ENCODE peak calls at places on chromosomes 11 and 22, in nine cellular contexts. One of them, this sample, is unnamed.

GRCh38 chr22:46747646-46748045 is 9.6 kb upstream of the CERK start:
- DNase-seq in Peyer's patch: no peak
- DNase-seq in heart left ventricle: no peak
- DNase-seq in adrenal gland: no peak
- DNase-seq in uterus: no peak
- DNase-seq in K562: no peak
- DNase-seq in body of pancreas: no peak
- DNase-seq in ovary: no peak
- DNase-seq in prostate gland: no peak
- DNase-seq in this sample: no peak

GRCh38 chr11:35066029-35066428 is 72.9 kb upstream of the CD44 start:
- DNase-seq in Peyer's patch: no peak
- DNase-seq in heart left ventricle: no peak
- DNase-seq in adrenal gland: no peak
- DNase-seq in uterus: no peak
- DNase-seq in K562: no peak
- DNase-seq in body of pancreas: no peak
- DNase-seq in ovary: no peak
- DNase-seq in prostate gland: no peak
- DNase-seq in this sample: peak; percentile 26

GRCh38 chr11:12330491-12331231 is 46.7 kb upstream of the PARVA start:
- DNase-seq in Peyer's patch: no peak
- DNase-seq in heart left ventricle: no peak
- DNase-seq in adrenal gland: no peak
- DNase-seq in uterus: no peak
- DNase-seq in K562: no peak
- DNase-seq in body of pancreas: peak; percentile 19
- DNase-seq in ovary: peak; percentile 23
- DNase-seq in prostate gland: no peak
- DNase-seq in this sample: no peak

GRCh38 chr22:20646377-20646776 is 127.5 kb upstream of the SERPIND1 start:
- DNase-seq in Peyer's patch: no peak
- DNase-seq in heart left ventricle: no peak
- DNase-seq in adrenal gland: no peak
- DNase-seq in uterus: no peak
- DNase-seq in K562: no peak
- DNase-seq in body of pancreas: no peak
- DNase-seq in ovary: no peak
- DNase-seq in prostate gland: no peak
- DNase-seq in this sample: no peak

GRCh38 chr11:112513936-112514716 is 253.5 kb upstream of the PLET1 start:
- DNase-seq in Peyer's patch: no peak
- DNase-seq in heart left ventricle: no peak
- DNase-seq in adrenal gland: no peak
- DNase-seq in uterus: no peak
- DNase-seq in K562: no peak
- DNase-seq in body of pancreas: no peak
- DNase-seq in ovary: no peak
- DNase-seq in prostate gland: no peak
- DNase-seq in this sample: no peak

GRCh38 chr22:47633111-47633510 is 870.7 kb downstream of the TBC1D22A start:
- DNase-seq in Peyer's patch: no peak
- DNase-seq in heart left ventricle: no peak
- DNase-seq in adrenal gland: no peak
- DNase-seq in uterus: no peak
- DNase-seq in K562: no peak
- DNase-seq in body of pancreas: no peak
- DNase-seq in ovary: no peak
- DNase-seq in prostate gland: no peak
- DNase-seq in this sample: no peak

GRCh38 chr22:20319041-20319744 is 667 bp downstream of the DGCR6L start:
- DNase-seq in Peyer's patch: peak; percentile 45
- DNase-seq in heart left ventricle: no peak
- DNase-seq in adrenal gland: no peak
- DNase-seq in uterus: peak; percentile 13
- DNase-seq in K562: peak; percentile 71
- DNase-seq in body of pancreas: no peak
- DNase-seq in ovary: no peak
- DNase-seq in prostate gland: peak; percentile 4
- DNase-seq in this sample: peak; percentile 45

GRCh38 chr11:12540075-12540685 is 134.0 kb upstream of the TEAD1 start:
- DNase-seq in Peyer's patch: no peak
- DNase-seq in heart left ventricle: no peak
- DNase-seq in adrenal gland: no peak
- DNase-seq in uterus: no peak
- DNase-seq in K562: no peak
- DNase-seq in body of pancreas: no peak
- DNase-seq in ovary: no peak
- DNase-seq in prostate gland: no peak
- DNase-seq in this sample: no peak

GRCh38 chr11:64006468-64006867 is 20.2 kb downstream of the OTUB1 start:
- DNase-seq in Peyer's patch: no peak
- DNase-seq in heart left ventricle: no peak
- DNase-seq in adrenal gland: no peak
- DNase-seq in uterus: no peak
- DNase-seq in K562: no peak
- DNase-seq in body of pancreas: no peak
- DNase-seq in ovary: no peak
- DNase-seq in prostate gland: no peak
- DNase-seq in this sample: no peak

GRCh38 chr11:64008283-64008931 is 22.2 kb downstream of the OTUB1 start:
- DNase-seq in Peyer's patch: no peak
- DNase-seq in heart left ventricle: no peak
- DNase-seq in adrenal gland: no peak
- DNase-seq in uterus: no peak
- DNase-seq in K562: no peak
- DNase-seq in body of pancreas: no peak
- DNase-seq in ovary: no peak
- DNase-seq in prostate gland: no peak
- DNase-seq in this sample: no peak

GRCh38 chr11:64007160-64007628 is 21.0 kb downstream of the OTUB1 start:
- DNase-seq in Peyer's patch: no peak
- DNase-seq in heart left ventricle: peak; percentile 52
- DNase-seq in adrenal gland: no peak
- DNase-seq in uterus: peak; percentile 36
- DNase-seq in K562: no peak
- DNase-seq in body of pancreas: no peak
- DNase-seq in ovary: no peak
- DNase-seq in prostate gland: no peak
- DNase-seq in this sample: no peak

GRCh38 chr11:64009234-64009633 is 23.0 kb downstream of the OTUB1 start:
- DNase-seq in Peyer's patch: no peak
- DNase-seq in heart left ventricle: no peak
- DNase-seq in adrenal gland: no peak
- DNase-seq in uterus: no peak
- DNase-seq in K562: no peak
- DNase-seq in body of pancreas: no peak
- DNase-seq in ovary: no peak
- DNase-seq in prostate gland: no peak
- DNase-seq in this sample: no peak

DNA sequence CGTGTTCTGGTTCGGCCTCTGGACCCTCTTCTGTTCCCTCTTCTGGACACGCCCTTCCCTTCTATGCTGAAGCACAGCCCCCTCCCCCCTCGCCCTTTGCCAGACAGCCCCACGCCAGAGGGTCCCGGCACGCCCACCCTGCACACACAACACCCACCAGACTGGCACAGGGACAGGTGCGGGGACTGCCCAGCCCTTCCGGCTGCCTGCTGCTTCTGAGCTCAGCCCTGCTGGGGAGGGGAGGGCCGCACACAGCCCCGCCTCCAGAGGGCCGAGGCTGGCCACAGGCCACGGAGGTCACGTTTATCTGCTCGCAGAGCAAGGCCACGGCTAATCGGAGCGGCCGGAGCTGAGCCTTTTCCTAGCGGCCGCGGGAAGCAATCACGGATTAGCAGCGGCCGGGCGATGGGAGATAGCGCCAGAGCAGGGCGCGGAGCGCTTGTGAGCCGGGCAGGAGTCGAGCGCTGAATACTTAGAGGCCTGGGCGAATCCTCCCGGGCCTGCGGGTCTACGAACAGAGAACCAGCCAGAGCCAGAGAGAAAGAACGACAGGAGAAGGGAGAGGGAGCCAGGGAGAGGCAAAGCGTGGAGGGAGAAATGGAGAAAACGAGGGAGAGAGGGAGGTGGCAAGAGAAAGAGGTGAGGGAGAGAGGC is 21.5 kb downstream of the OTUB1 start:
- DNase-seq in Peyer's patch: peak; percentile 75
- DNase-seq in heart left ventricle: peak; percentile 92
- DNase-seq in adrenal gland: peak; percentile 85
- DNase-seq in uterus: peak; percentile 79
- DNase-seq in K562: peak; percentile 94
- DNase-seq in body of pancreas: peak; percentile 89
- DNase-seq in ovary: peak; percentile 89
- DNase-seq in prostate gland: no peak
- DNase-seq in this sample: no peak
- H3K4me3 ChIP-seq in Peyer's patch: peak overlapping the region; percentile 52
- H3K4me3 ChIP-seq in heart left ventricle: peak overlapping the region; percentile 55
- H3K4me3 ChIP-seq in adrenal gland: no peak overlapping the region
- H3K4me3 ChIP-seq in uterus: peak overlapping the region; percentile 12
- H3K4me3 ChIP-seq in K562: no peak overlapping the region
- H3K4me3 ChIP-seq in body of pancreas: no peak overlapping the region
- H3K4me3 ChIP-seq in ovary: peak overlapping the region; percentile 37
- H3K4me3 ChIP-seq in prostate gland: peak overlapping the region; percentile 20
- H3K4me3 ChIP-seq in this sample: no peak overlapping the region

DNA sequence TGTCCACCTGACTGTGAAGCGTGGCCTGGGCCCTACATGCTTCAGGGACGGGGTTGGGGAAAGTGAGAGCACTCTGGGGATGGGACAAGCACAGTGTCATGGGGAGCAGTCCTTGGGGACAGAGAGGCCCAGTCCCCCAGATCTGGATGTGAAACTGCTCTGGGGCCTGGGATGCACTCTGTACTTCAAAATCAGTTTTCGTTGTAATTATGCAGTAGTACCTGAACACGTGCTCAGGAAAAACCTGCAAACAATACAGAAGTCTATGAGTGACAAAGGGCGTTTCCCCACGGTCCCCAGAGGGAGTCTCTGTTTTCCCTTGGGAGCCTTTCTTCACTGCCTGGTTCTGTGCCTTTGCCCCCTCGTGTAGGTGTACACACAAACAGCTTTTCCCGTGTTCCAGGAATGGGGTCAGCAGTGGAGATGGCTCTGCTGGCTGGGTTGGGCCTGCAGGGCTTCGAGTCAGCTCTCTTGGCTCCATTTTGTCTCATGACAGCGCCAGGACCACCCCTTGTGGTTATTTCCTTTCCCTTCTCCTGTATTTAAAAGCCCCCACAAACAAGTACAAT is 5.2 kb upstream of the TNFRSF13C start:
- DNase-seq in Peyer's patch: peak; percentile 66
- DNase-seq in heart left ventricle: no peak
- DNase-seq in adrenal gland: no peak
- DNase-seq in uterus: no peak
- DNase-seq in K562: no peak
- DNase-seq in body of pancreas: no peak
- DNase-seq in ovary: no peak
- DNase-seq in prostate gland: no peak
- DNase-seq in this sample: peak; percentile 60
- TF ChIP-seq POLR2A in Peyer's patch: no peak
- TF ChIP-seq POLR2A in heart left ventricle: no peak
- TF ChIP-seq POLR2A in adrenal gland: no peak
- TF ChIP-seq POLR2A in uterus: no peak
- TF ChIP-seq POLR2A in K562: no peak
- TF ChIP-seq POLR2A in body of pancreas: no peak
- TF ChIP-seq POLR2A in ovary: no peak
- TF ChIP-seq POLR2A in prostate gland: no peak
- TF ChIP-seq POLR2A in this sample: no peak

GRCh38 chr11:13972958-13973357 is 10.4 kb downstream of the SPON1 start:
- DNase-seq in Peyer's patch: no peak
- DNase-seq in heart left ventricle: no peak
- DNase-seq in adrenal gland: no peak
- DNase-seq in uterus: no peak
- DNase-seq in K562: no peak
- DNase-seq in body of pancreas: no peak
- DNase-seq in ovary: no peak
- DNase-seq in prostate gland: no peak
- DNase-seq in this sample: no peak

GRCh38 chr11:13965337-13965736 is 2.8 kb downstream of the SPON1 start:
- DNase-seq in Peyer's patch: peak; percentile 84
- DNase-seq in heart left ventricle: no peak
- DNase-seq in adrenal gland: no peak
- DNase-seq in uterus: no peak
- DNase-seq in K562: no peak
- DNase-seq in body of pancreas: no peak
- DNase-seq in ovary: no peak
- DNase-seq in prostate gland: no peak
- DNase-seq in this sample: no peak

GRCh38 chr11:13972033-13972910 is 9.7 kb downstream of the SPON1 start:
- DNase-seq in Peyer's patch: no peak
- DNase-seq in heart left ventricle: no peak
- DNase-seq in adrenal gland: no peak
- DNase-seq in uterus: peak; percentile 41
- DNase-seq in K562: no peak
- DNase-seq in body of pancreas: no peak
- DNase-seq in ovary: no peak
- DNase-seq in prostate gland: peak; percentile 41
- DNase-seq in this sample: no peak

GRCh38 chr11:13966486-13966885 is 4.0 kb downstream of the SPON1 start:
- DNase-seq in Peyer's patch: no peak
- DNase-seq in heart left ventricle: no peak
- DNase-seq in adrenal gland: no peak
- DNase-seq in uterus: no peak
- DNase-seq in K562: no peak
- DNase-seq in body of pancreas: no peak
- DNase-seq in ovary: no peak
- DNase-seq in prostate gland: no peak
- DNase-seq in this sample: no peak

DNA sequence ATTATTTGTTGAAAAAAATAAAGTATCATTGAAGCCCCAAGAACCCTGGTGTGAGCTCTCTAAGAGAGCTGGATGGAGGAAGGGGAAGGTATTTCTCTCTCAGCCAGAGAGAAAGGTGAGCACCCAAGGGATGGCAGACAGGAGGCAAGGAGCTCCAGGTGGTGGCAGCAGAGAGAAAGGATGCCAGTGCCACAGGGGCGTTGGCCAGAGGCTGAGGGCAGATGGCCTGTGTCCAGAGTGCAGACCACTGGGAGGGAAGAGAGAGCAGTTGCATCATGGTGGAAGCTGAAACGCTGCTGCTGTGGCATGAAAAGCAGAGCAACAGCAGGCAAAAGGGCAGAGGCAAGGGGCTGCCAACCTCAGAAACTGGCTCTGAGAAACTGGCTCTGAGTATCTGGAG is 8.5 kb downstream of the SPON1 start:
- DNase-seq in Peyer's patch: peak; percentile 76
- DNase-seq in heart left ventricle: peak; percentile 28
- DNase-seq in adrenal gland: no peak
- DNase-seq in uterus: no peak
- DNase-seq in K562: no peak
- DNase-seq in body of pancreas: peak; percentile 29
- DNase-seq in ovary: no peak
- DNase-seq in prostate gland: no peak
- DNase-seq in this sample: no peak
- TF ChIP-seq CTCF in Peyer's patch: peak; percentile 44
- TF ChIP-seq CTCF in heart left ventricle: peak; percentile 43
- TF ChIP-seq CTCF in adrenal gland: no peak
- TF ChIP-seq CTCF in uterus: no peak
- TF ChIP-seq CTCF in K562: no peak
- TF ChIP-seq CTCF in body of pancreas: no peak
- TF ChIP-seq CTCF in ovary: no peak
- TF ChIP-seq CTCF in prostate gland: peak; percentile 31
- TF ChIP-seq CTCF in this sample: peak; percentile 7

DNA sequence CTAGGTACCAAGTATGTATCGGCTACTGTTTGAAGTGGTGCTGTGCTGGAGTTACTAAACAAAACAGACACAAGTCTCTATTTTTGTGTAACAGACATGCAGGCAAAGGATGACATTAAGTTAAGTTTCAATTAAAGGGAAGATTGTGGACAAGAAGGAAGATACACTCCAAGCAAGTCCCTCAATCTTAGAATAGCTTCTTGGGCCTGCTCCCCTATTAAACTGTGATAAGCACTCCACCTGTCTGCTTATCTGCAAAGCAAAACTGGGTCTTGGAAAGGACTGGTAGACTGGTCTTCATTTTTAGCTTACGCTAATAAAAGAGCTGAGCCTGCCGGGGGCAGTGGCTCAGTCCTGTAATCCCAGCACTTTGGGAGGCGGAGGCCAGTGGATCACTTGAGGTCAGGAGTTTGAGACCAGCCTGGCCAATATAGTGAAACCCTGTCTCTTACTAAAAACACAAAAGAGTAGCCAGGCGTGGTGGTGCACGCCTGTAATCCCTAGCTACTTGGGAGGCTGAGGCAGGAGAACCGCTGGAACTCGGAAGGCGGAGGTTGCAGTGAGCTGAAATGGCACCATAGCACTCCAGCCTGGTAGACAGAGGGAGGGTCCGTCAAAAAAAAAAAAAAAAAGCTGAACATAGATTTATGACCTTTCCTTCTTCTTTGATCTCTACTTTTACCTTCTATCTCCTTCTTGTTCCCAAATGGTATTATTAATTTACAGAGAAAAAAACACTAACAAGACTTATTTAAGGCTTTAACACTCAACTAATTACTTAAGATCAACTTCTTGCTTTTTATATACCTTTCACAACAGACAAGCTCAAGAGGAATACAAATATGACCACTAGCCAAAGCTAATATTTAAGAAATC is 4.1 kb downstream of the DDX17 start:
- DNase-seq in Peyer's patch: no peak
- DNase-seq in heart left ventricle: no peak
- DNase-seq in adrenal gland: no peak
- DNase-seq in uterus: no peak
- DNase-seq in K562: no peak
- DNase-seq in body of pancreas: no peak
- DNase-seq in ovary: no peak
- DNase-seq in prostate gland: no peak
- DNase-seq in this sample: no peak
- H3K4me3 ChIP-seq in Peyer's patch: no peak overlapping the region
- H3K4me3 ChIP-seq in heart left ventricle: peak overlapping the region; percentile 67
- H3K4me3 ChIP-seq in adrenal gland: no peak overlapping the region
- H3K4me3 ChIP-seq in uterus: no peak overlapping the region
- H3K4me3 ChIP-seq in K562: no peak overlapping the region
- H3K4me3 ChIP-seq in body of pancreas: no peak overlapping the region
- H3K4me3 ChIP-seq in ovary: no peak overlapping the region
- H3K4me3 ChIP-seq in prostate gland: no peak overlapping the region
- H3K4me3 ChIP-seq in this sample: peak overlapping the region; percentile 100

This sample was measured in NB4.